ENCODE peak calls at places on chromosomes 6 and 20, in five cellular contexts. One of them, this sample, is unnamed.

GRCh38 chr6:52063584-52064400 is 23.6 kb downstream of the PKHD1 start:
- DNase-seq in K562: peak; percentile 54
- DNase-seq in HepG2: peak; percentile 61
- DNase-seq in GM12878: peak; percentile 42
- DNase-seq in H1: peak; percentile 15
- DNase-seq in this sample: peak; percentile 37

GRCh38 chr6:38212116-38212515 is 392.6 kb downstream of the ZFAND3 start:
- DNase-seq in K562: no peak
- DNase-seq in HepG2: no peak
- DNase-seq in GM12878: no peak
- DNase-seq in H1: no peak
- DNase-seq in this sample: no peak

GRCh38 chr6:15905488-15906392 is 223.1 kb upstream of the MYLIP start:
- DNase-seq in K562: peak; percentile 98
- DNase-seq in HepG2: no peak
- DNase-seq in GM12878: no peak
- DNase-seq in H1: no peak
- DNase-seq in this sample: no peak

GRCh38 chr20:41185013-41185757 is 47.8 kb downstream of the PLCG1 start:
- DNase-seq in K562: no peak
- DNase-seq in HepG2: no peak
- DNase-seq in GM12878: no peak
- DNase-seq in H1: no peak
- DNase-seq in this sample: no peak

GRCh38 chr6:14831922-14832321 is 413.9 kb upstream of the JARID2 start:
- DNase-seq in K562: no peak
- DNase-seq in HepG2: no peak
- DNase-seq in GM12878: no peak
- DNase-seq in H1: no peak
- DNase-seq in this sample: no peak

GRCh38 chr6:12602342-12602741 is 114.2 kb upstream of the PHACTR1 start:
- DNase-seq in K562: no peak
- DNase-seq in HepG2: no peak
- DNase-seq in GM12878: no peak
- DNase-seq in H1: no peak
- DNase-seq in this sample: no peak

GRCh38 chr6:28771401-28772267 is 152.2 kb downstream of the TRIM27 start:
- DNase-seq in K562: peak; percentile 91
- DNase-seq in HepG2: no peak
- DNase-seq in GM12878: no peak
- DNase-seq in H1: no peak
- DNase-seq in this sample: no peak

GRCh38 chr6:51827580-51827979 is 259.8 kb downstream of the PKHD1 start:
- DNase-seq in K562: no peak
- DNase-seq in HepG2: no peak
- DNase-seq in GM12878: no peak
- DNase-seq in H1: no peak
- DNase-seq in this sample: no peak

GRCh38 chr6:56637640-56638039 is 5.0 kb downstream of the DST start:
- DNase-seq in K562: peak; percentile 55
- DNase-seq in HepG2: peak; percentile 67
- DNase-seq in GM12878: peak; percentile 7
- DNase-seq in H1: no peak
- DNase-seq in this sample: no peak

GRCh38 chr6:155795173-155795796 is 339.6 kb upstream of the NOX3 start:
- DNase-seq in K562: no peak
- DNase-seq in HepG2: no peak
- DNase-seq in GM12878: no peak
- DNase-seq in H1: no peak
- DNase-seq in this sample: no peak

GRCh38 chr20:3563548-3564177 is 92.8 kb downstream of the ATRN start:
- DNase-seq in K562: peak; percentile 50
- DNase-seq in HepG2: peak; percentile 63
- DNase-seq in GM12878: peak; percentile 8
- DNase-seq in H1: no peak
- DNase-seq in this sample: no peak

GRCh38 chr20:32968833-32969241 is 35.4 kb downstream of the SUN5 start:
- DNase-seq in K562: no peak
- DNase-seq in HepG2: no peak
- DNase-seq in GM12878: no peak
- DNase-seq in H1: no peak
- DNase-seq in this sample: no peak

GRCh38 chr20:52490715-52491430 is 299.3 kb upstream of the ZFP64 start:
- DNase-seq in K562: no peak
- DNase-seq in HepG2: no peak
- DNase-seq in GM12878: no peak
- DNase-seq in H1: no peak
- DNase-seq in this sample: no peak

GRCh38 chr6:5866547-5867051 is 140.1 kb downstream of the NRN1 start:
- DNase-seq in K562: no peak
- DNase-seq in HepG2: peak; percentile 55
- DNase-seq in GM12878: no peak
- DNase-seq in H1: no peak
- DNase-seq in this sample: no peak

GRCh38 chr6:88368071-88368787 is 202.1 kb upstream of the CNR1 start:
- DNase-seq in K562: no peak
- DNase-seq in HepG2: no peak
- DNase-seq in GM12878: no peak
- DNase-seq in H1: no peak
- DNase-seq in this sample: no peak

GRCh38 chr6:144248470-144249301 is 36.4 kb upstream of the UTRN start:
- DNase-seq in K562: no peak
- DNase-seq in HepG2: no peak
- DNase-seq in GM12878: no peak
- DNase-seq in H1: no peak
- DNase-seq in this sample: no peak

GRCh38 chr6:24990944-24991747 is 55.4 kb upstream of the RIPOR2 start:
- DNase-seq in K562: no peak
- DNase-seq in HepG2: no peak
- DNase-seq in GM12878: no peak
- DNase-seq in H1: no peak
- DNase-seq in this sample: no peak

GRCh38 chr20:54122189-54122588 is 51.6 kb downstream of the CYP24A1 start:
- DNase-seq in K562: no peak
- DNase-seq in HepG2: no peak
- DNase-seq in GM12878: no peak
- DNase-seq in H1: no peak
- DNase-seq in this sample: no peak

GRCh38 chr6:167679137-167679736 is 147.5 kb upstream of the AFDN start:
- DNase-seq in K562: no peak
- DNase-seq in HepG2: no peak
- DNase-seq in GM12878: no peak
- DNase-seq in H1: no peak
- DNase-seq in this sample: no peak

GRCh38 chr6:43277643-43278523 is 20.2 kb upstream of the SLC22A7 start:
- DNase-seq in K562: no peak
- DNase-seq in HepG2: peak; percentile 80
- DNase-seq in GM12878: no peak
- DNase-seq in H1: no peak
- DNase-seq in this sample: no peak

GRCh38 chr6:169957351-169957963 is 206.0 kb downstream of the ERMARD start:
- DNase-seq in K562: no peak
- DNase-seq in HepG2: no peak
- DNase-seq in GM12878: no peak
- DNase-seq in H1: no peak
- DNase-seq in this sample: no peak

GRCh38 chr6:126376682-126377081 is 36.8 kb downstream of the CENPW start:
- DNase-seq in K562: no peak
- DNase-seq in HepG2: no peak
- DNase-seq in GM12878: no peak
- DNase-seq in H1: no peak
- DNase-seq in this sample: no peak

GRCh38 chr20:24469116-24470030 is at the start of gene SYNDIG1:
- DNase-seq in K562: no peak
- DNase-seq in HepG2: no peak
- DNase-seq in GM12878: no peak
- DNase-seq in H1: no peak
- DNase-seq in this sample: no peak

GRCh38 chr20:48898896-48899513 is 22.5 kb upstream of the ARFGEF2 start:
- DNase-seq in K562: no peak
- DNase-seq in HepG2: no peak
- DNase-seq in GM12878: no peak
- DNase-seq in H1: no peak
- DNase-seq in this sample: no peak

GRCh38 chr6:4942673-4943009 is 61.2 kb downstream of the RPP40 start:
- DNase-seq in K562: no peak
- DNase-seq in HepG2: no peak
- DNase-seq in GM12878: no peak
- DNase-seq in H1: no peak
- DNase-seq in this sample: no peak

GRCh38 chr6:11209941-11210340 is 22.5 kb downstream of the NEDD9 start:
- DNase-seq in K562: no peak
- DNase-seq in HepG2: no peak
- DNase-seq in GM12878: no peak
- DNase-seq in H1: no peak
- DNase-seq in this sample: no peak

GRCh38 chr6:90478789-90479602 is 107.9 kb downstream of the MAP3K7 start:
- DNase-seq in K562: peak; percentile 95
- DNase-seq in HepG2: peak; percentile 83
- DNase-seq in GM12878: peak; percentile 41
- DNase-seq in H1: peak; percentile 77
- DNase-seq in this sample: no peak
- TF ChIP-seq POLR2A in K562: no peak
- TF ChIP-seq POLR2A in HepG2: no peak
- TF ChIP-seq POLR2A in GM12878: no peak
- TF ChIP-seq POLR2A in H1: no peak
- TF ChIP-seq POLR2A in this sample: no peak

GRCh38 chr6:21587182-21587924 is 6.2 kb upstream of the SOX4 start:
- DNase-seq in K562: no peak
- DNase-seq in HepG2: peak; percentile 21
- DNase-seq in GM12878: no peak
- DNase-seq in H1: no peak
- DNase-seq in this sample: peak; percentile 39
- TF ChIP-seq POLR2AphosphoS5 in K562: no peak
- TF ChIP-seq POLR2AphosphoS5 in HepG2: no peak
- TF ChIP-seq POLR2AphosphoS5 in GM12878: no peak
- TF ChIP-seq POLR2AphosphoS5 in H1: no peak
- TF ChIP-seq POLR2AphosphoS5 in this sample: no peak

DNA sequence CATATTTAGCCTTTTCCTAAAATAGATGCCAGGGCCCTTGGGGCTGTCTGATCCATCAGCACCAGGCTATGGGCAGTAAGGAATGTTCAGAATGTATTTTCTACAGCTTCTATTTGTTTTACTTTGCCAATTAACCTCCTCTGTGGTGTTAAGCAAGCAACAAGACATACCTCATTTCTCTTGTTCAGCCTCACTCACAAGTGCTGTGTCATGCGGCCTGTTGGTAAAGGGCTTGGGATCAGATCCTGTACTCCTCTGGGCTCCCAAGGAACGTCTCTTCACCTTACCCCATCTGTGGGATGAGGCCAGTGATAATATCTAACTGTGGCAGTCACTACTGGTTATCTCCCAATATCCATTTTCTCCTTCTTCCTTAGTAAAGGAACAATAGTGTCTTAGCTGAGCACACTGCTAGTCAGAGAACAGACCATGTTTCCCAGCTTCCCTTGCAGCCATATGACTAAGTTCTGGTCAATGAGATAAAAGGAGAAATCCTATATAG is 7.0 kb upstream of the DSTN start:
- DNase-seq in K562: peak; percentile 54
- DNase-seq in HepG2: peak; percentile 65
- DNase-seq in GM12878: no peak
- DNase-seq in H1: no peak
- DNase-seq in this sample: no peak
- TF ChIP-seq TAF1 in K562: no peak
- TF ChIP-seq TAF1 in HepG2: no peak
- TF ChIP-seq TAF1 in GM12878: no peak
- TF ChIP-seq TAF1 in H1: no peak
- TF ChIP-seq TAF1 in this sample: no peak

DNA sequence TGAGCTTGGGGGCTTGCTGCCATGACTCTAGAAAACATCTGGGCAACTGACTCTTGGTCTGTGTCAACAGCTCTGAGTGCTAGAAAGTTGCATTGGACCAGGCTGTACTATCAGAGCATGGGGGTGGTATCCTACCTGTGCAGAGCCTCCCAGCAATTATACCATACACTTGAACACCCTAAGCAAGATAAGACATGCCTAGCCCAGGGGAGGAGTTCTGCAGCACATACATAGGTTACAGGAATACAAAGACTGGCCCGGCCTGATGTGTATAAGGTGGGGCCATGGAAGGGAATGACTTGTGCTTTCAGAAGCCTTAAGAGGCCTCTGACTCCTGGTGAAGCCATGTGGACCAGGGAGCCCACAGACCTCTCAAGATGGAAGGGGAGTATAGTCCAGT is 11.4 kb upstream of the MOCS1 start:
- DNase-seq in K562: peak; percentile 55
- DNase-seq in HepG2: no peak
- DNase-seq in GM12878: no peak
- DNase-seq in H1: no peak
- DNase-seq in this sample: no peak
- TF ChIP-seq POLR2A in K562: no peak
- TF ChIP-seq POLR2A in HepG2: no peak
- TF ChIP-seq POLR2A in GM12878: no peak
- TF ChIP-seq POLR2A in H1: no peak
- TF ChIP-seq POLR2A in this sample: no peak

GRCh38 chr20:19233025-19233794 is 20.8 kb downstream of the SLC24A3 start:
- DNase-seq in K562: no peak
- DNase-seq in HepG2: no peak
- DNase-seq in GM12878: no peak
- DNase-seq in H1: no peak
- DNase-seq in this sample: no peak
- TF ChIP-seq POLR2AphosphoS5 in K562: no peak
- TF ChIP-seq POLR2AphosphoS5 in HepG2: no peak
- TF ChIP-seq POLR2AphosphoS5 in GM12878: no peak
- TF ChIP-seq POLR2AphosphoS5 in H1: no peak
- TF ChIP-seq POLR2AphosphoS5 in this sample: no peak

GRCh38 chr20:61982240-61982950 is 83.3 kb downstream of the TAF4 start:
- DNase-seq in K562: no peak
- DNase-seq in HepG2: no peak
- DNase-seq in GM12878: no peak
- DNase-seq in H1: no peak
- DNase-seq in this sample: no peak
- TF ChIP-seq TAF1 in K562: no peak
- TF ChIP-seq TAF1 in HepG2: no peak
- TF ChIP-seq TAF1 in GM12878: no peak
- TF ChIP-seq TAF1 in H1: no peak
- TF ChIP-seq TAF1 in this sample: no peak

This sample was measured in GM12892.